ENCODE peak calls at places on chromosome 21, in seven cellular contexts. One of them, this sample, is unnamed.

GRCh38 chr21:37045139-37045538 is 27.7 kb downstream of the PIGP start:
- DNase-seq in HT1080: no peak
- DNase-seq in uterus: no peak
- DNase-seq in activated CD4-positive, alpha-beta T cell treated with anti-CD3 and anti-CD28 coated beads, Interleukin-2, amount 10 ng/mL, durations not matched to agents 7 days and 5 days: peak; percentile 54
- DNase-seq in NCI-H345: no peak
- DNase-seq in stimulated activated CD4-positive, alpha-beta T cell treated with anti-CD3 and anti-CD28 coated beads, TNF-alpha, amount 100 ng/mL, for 24 hours: no peak
- DNase-seq in COR-L47: no peak
- DNase-seq in this sample: no peak

GRCh38 chr21:14815001-14815400 is 249.8 kb downstream of the NRIP1 start:
- DNase-seq in COR-L47: no peak
- DNase-seq in HT1080: no peak
- DNase-seq in activated CD4-positive, alpha-beta T cell treated with anti-CD3 and anti-CD28 coated beads, Interleukin-2, amount 10 ng/mL, durations not matched to agents 7 days and 5 days: no peak
- DNase-seq in NCI-H345: no peak
- DNase-seq in stimulated activated CD4-positive, alpha-beta T cell treated with anti-CD3 and anti-CD28 coated beads, TNF-alpha, amount 100 ng/mL, for 24 hours: no peak
- DNase-seq in uterus: no peak
- DNase-seq in this sample: no peak

GRCh38 chr21:45297329-45297728 is 9.6 kb upstream of the POFUT2 start:
- DNase-seq in stimulated activated CD4-positive, alpha-beta T cell treated with anti-CD3 and anti-CD28 coated beads, TNF-alpha, amount 100 ng/mL, for 24 hours: no peak
- DNase-seq in HT1080: no peak
- DNase-seq in uterus: no peak
- DNase-seq in activated CD4-positive, alpha-beta T cell treated with anti-CD3 and anti-CD28 coated beads, Interleukin-2, amount 10 ng/mL, durations not matched to agents 7 days and 5 days: no peak
- DNase-seq in COR-L47: no peak
- DNase-seq in NCI-H345: no peak
- DNase-seq in this sample: no peak

GRCh38 chr21:38773108-38774061 is 32.3 kb upstream of the ETS2 start:
- DNase-seq in stimulated activated CD4-positive, alpha-beta T cell treated with anti-CD3 and anti-CD28 coated beads, TNF-alpha, amount 100 ng/mL, for 24 hours: no peak
- DNase-seq in uterus: no peak
- DNase-seq in activated CD4-positive, alpha-beta T cell treated with anti-CD3 and anti-CD28 coated beads, Interleukin-2, amount 10 ng/mL, durations not matched to agents 7 days and 5 days: no peak
- DNase-seq in COR-L47: no peak
- DNase-seq in HT1080: peak; percentile 93
- DNase-seq in NCI-H345: no peak
- DNase-seq in this sample: no peak

GRCh38 chr21:34593954-34594531 is 20.9 kb downstream of the RCAN1 start:
- DNase-seq in uterus: no peak
- DNase-seq in NCI-H345: peak; percentile 57
- DNase-seq in HT1080: no peak
- DNase-seq in COR-L47: no peak
- DNase-seq in stimulated activated CD4-positive, alpha-beta T cell treated with anti-CD3 and anti-CD28 coated beads, TNF-alpha, amount 100 ng/mL, for 24 hours: no peak
- DNase-seq in activated CD4-positive, alpha-beta T cell treated with anti-CD3 and anti-CD28 coated beads, Interleukin-2, amount 10 ng/mL, durations not matched to agents 7 days and 5 days: no peak
- DNase-seq in this sample: no peak

GRCh38 chr21:33443174-33443573 is 36.6 kb downstream of the TMEM50B start:
- DNase-seq in COR-L47: no peak
- DNase-seq in uterus: no peak
- DNase-seq in stimulated activated CD4-positive, alpha-beta T cell treated with anti-CD3 and anti-CD28 coated beads, TNF-alpha, amount 100 ng/mL, for 24 hours: no peak
- DNase-seq in HT1080: no peak
- DNase-seq in NCI-H345: peak; percentile 29
- DNase-seq in activated CD4-positive, alpha-beta T cell treated with anti-CD3 and anti-CD28 coated beads, Interleukin-2, amount 10 ng/mL, durations not matched to agents 7 days and 5 days: no peak
- DNase-seq in this sample: peak; percentile 87

GRCh38 chr21:15967661-15968060 is 237.9 kb downstream of the USP25 start:
- DNase-seq in NCI-H345: no peak
- DNase-seq in stimulated activated CD4-positive, alpha-beta T cell treated with anti-CD3 and anti-CD28 coated beads, TNF-alpha, amount 100 ng/mL, for 24 hours: no peak
- DNase-seq in HT1080: peak; percentile 78
- DNase-seq in activated CD4-positive, alpha-beta T cell treated with anti-CD3 and anti-CD28 coated beads, Interleukin-2, amount 10 ng/mL, durations not matched to agents 7 days and 5 days: no peak
- DNase-seq in uterus: no peak
- DNase-seq in COR-L47: no peak
- DNase-seq in this sample: no peak

GRCh38 chr21:37195078-37195477 is 72.1 kb downstream of the VPS26C start:
- DNase-seq in stimulated activated CD4-positive, alpha-beta T cell treated with anti-CD3 and anti-CD28 coated beads, TNF-alpha, amount 100 ng/mL, for 24 hours: no peak
- DNase-seq in HT1080: no peak
- DNase-seq in uterus: no peak
- DNase-seq in activated CD4-positive, alpha-beta T cell treated with anti-CD3 and anti-CD28 coated beads, Interleukin-2, amount 10 ng/mL, durations not matched to agents 7 days and 5 days: no peak
- DNase-seq in NCI-H345: no peak
- DNase-seq in COR-L47: no peak
- DNase-seq in this sample: no peak

GRCh38 chr21:26154776-26155175 is 15.8 kb downstream of the APP start:
- DNase-seq in uterus: no peak
- DNase-seq in stimulated activated CD4-positive, alpha-beta T cell treated with anti-CD3 and anti-CD28 coated beads, TNF-alpha, amount 100 ng/mL, for 24 hours: no peak
- DNase-seq in COR-L47: no peak
- DNase-seq in activated CD4-positive, alpha-beta T cell treated with anti-CD3 and anti-CD28 coated beads, Interleukin-2, amount 10 ng/mL, durations not matched to agents 7 days and 5 days: no peak
- DNase-seq in HT1080: no peak
- DNase-seq in NCI-H345: no peak
- DNase-seq in this sample: no peak

GRCh38 chr21:15978158-15978805 is 248.5 kb downstream of the USP25 start:
- DNase-seq in uterus: no peak
- DNase-seq in activated CD4-positive, alpha-beta T cell treated with anti-CD3 and anti-CD28 coated beads, Interleukin-2, amount 10 ng/mL, durations not matched to agents 7 days and 5 days: no peak
- DNase-seq in COR-L47: no peak
- DNase-seq in NCI-H345: no peak
- DNase-seq in HT1080: no peak
- DNase-seq in stimulated activated CD4-positive, alpha-beta T cell treated with anti-CD3 and anti-CD28 coated beads, TNF-alpha, amount 100 ng/mL, for 24 hours: no peak
- DNase-seq in this sample: no peak

GRCh38 chr21:46006547-46007497 is 25.3 kb downstream of the COL6A1 start:
- DNase-seq in NCI-H345: no peak
- DNase-seq in HT1080: no peak
- DNase-seq in uterus: peak; percentile 20
- DNase-seq in activated CD4-positive, alpha-beta T cell treated with anti-CD3 and anti-CD28 coated beads, Interleukin-2, amount 10 ng/mL, durations not matched to agents 7 days and 5 days: no peak
- DNase-seq in stimulated activated CD4-positive, alpha-beta T cell treated with anti-CD3 and anti-CD28 coated beads, TNF-alpha, amount 100 ng/mL, for 24 hours: no peak
- DNase-seq in COR-L47: no peak
- DNase-seq in this sample: no peak

GRCh38 chr21:15852146-15852545 is 122.4 kb downstream of the USP25 start:
- DNase-seq in COR-L47: no peak
- DNase-seq in stimulated activated CD4-positive, alpha-beta T cell treated with anti-CD3 and anti-CD28 coated beads, TNF-alpha, amount 100 ng/mL, for 24 hours: no peak
- DNase-seq in uterus: no peak
- DNase-seq in HT1080: no peak
- DNase-seq in NCI-H345: no peak
- DNase-seq in activated CD4-positive, alpha-beta T cell treated with anti-CD3 and anti-CD28 coated beads, Interleukin-2, amount 10 ng/mL, durations not matched to agents 7 days and 5 days: no peak
- DNase-seq in this sample: no peak

GRCh38 chr21:39345440-39345839 is 3.4 kb downstream of the HMGN1 start:
- DNase-seq in NCI-H345: no peak
- DNase-seq in COR-L47: no peak
- DNase-seq in activated CD4-positive, alpha-beta T cell treated with anti-CD3 and anti-CD28 coated beads, Interleukin-2, amount 10 ng/mL, durations not matched to agents 7 days and 5 days: no peak
- DNase-seq in stimulated activated CD4-positive, alpha-beta T cell treated with anti-CD3 and anti-CD28 coated beads, TNF-alpha, amount 100 ng/mL, for 24 hours: no peak
- DNase-seq in uterus: no peak
- DNase-seq in HT1080: no peak
- DNase-seq in this sample: no peak

GRCh38 chr21:31682625-31683024 is 23.1 kb downstream of the SOD1 start:
- DNase-seq in stimulated activated CD4-positive, alpha-beta T cell treated with anti-CD3 and anti-CD28 coated beads, TNF-alpha, amount 100 ng/mL, for 24 hours: no peak
- DNase-seq in NCI-H345: no peak
- DNase-seq in COR-L47: no peak
- DNase-seq in activated CD4-positive, alpha-beta T cell treated with anti-CD3 and anti-CD28 coated beads, Interleukin-2, amount 10 ng/mL, durations not matched to agents 7 days and 5 days: no peak
- DNase-seq in HT1080: no peak
- DNase-seq in uterus: no peak
- DNase-seq in this sample: no peak

GRCh38 chr21:37207441-37208009 is 59.6 kb downstream of the VPS26C start:
- DNase-seq in HT1080: peak; percentile 21
- DNase-seq in stimulated activated CD4-positive, alpha-beta T cell treated with anti-CD3 and anti-CD28 coated beads, TNF-alpha, amount 100 ng/mL, for 24 hours: no peak
- DNase-seq in uterus: no peak
- DNase-seq in activated CD4-positive, alpha-beta T cell treated with anti-CD3 and anti-CD28 coated beads, Interleukin-2, amount 10 ng/mL, durations not matched to agents 7 days and 5 days: peak; percentile 17
- DNase-seq in COR-L47: no peak
- DNase-seq in NCI-H345: peak; percentile 43
- DNase-seq in this sample: no peak

GRCh38 chr21:41121785-41122415 is 46.1 kb upstream of the BACE2 start:
- DNase-seq in uterus: peak; percentile 77
- DNase-seq in stimulated activated CD4-positive, alpha-beta T cell treated with anti-CD3 and anti-CD28 coated beads, TNF-alpha, amount 100 ng/mL, for 24 hours: peak; percentile 11
- DNase-seq in NCI-H345: peak; percentile 89
- DNase-seq in HT1080: peak; percentile 80
- DNase-seq in COR-L47: peak; percentile 71
- DNase-seq in activated CD4-positive, alpha-beta T cell treated with anti-CD3 and anti-CD28 coated beads, Interleukin-2, amount 10 ng/mL, durations not matched to agents 7 days and 5 days: peak; percentile 67
- DNase-seq in this sample: peak; percentile 74

GRCh38 chr21:35509004-35509704 is 460.1 kb upstream of the RUNX1 start:
- DNase-seq in HT1080: no peak
- DNase-seq in NCI-H345: no peak
- DNase-seq in COR-L47: no peak
- DNase-seq in stimulated activated CD4-positive, alpha-beta T cell treated with anti-CD3 and anti-CD28 coated beads, TNF-alpha, amount 100 ng/mL, for 24 hours: no peak
- DNase-seq in uterus: no peak
- DNase-seq in activated CD4-positive, alpha-beta T cell treated with anti-CD3 and anti-CD28 coated beads, Interleukin-2, amount 10 ng/mL, durations not matched to agents 7 days and 5 days: no peak
- DNase-seq in this sample: no peak

GRCh38 chr21:26385721-26386120 is 187.4 kb downstream of the CYYR1 start:
- DNase-seq in COR-L47: no peak
- DNase-seq in uterus: no peak
- DNase-seq in NCI-H345: no peak
- DNase-seq in stimulated activated CD4-positive, alpha-beta T cell treated with anti-CD3 and anti-CD28 coated beads, TNF-alpha, amount 100 ng/mL, for 24 hours: no peak
- DNase-seq in activated CD4-positive, alpha-beta T cell treated with anti-CD3 and anti-CD28 coated beads, Interleukin-2, amount 10 ng/mL, durations not matched to agents 7 days and 5 days: no peak
- DNase-seq in HT1080: peak; percentile 70
- DNase-seq in this sample: no peak

GRCh38 chr21:16079830-16080229 is 350.0 kb downstream of the USP25 start:
- DNase-seq in NCI-H345: no peak
- DNase-seq in uterus: no peak
- DNase-seq in activated CD4-positive, alpha-beta T cell treated with anti-CD3 and anti-CD28 coated beads, Interleukin-2, amount 10 ng/mL, durations not matched to agents 7 days and 5 days: no peak
- DNase-seq in HT1080: no peak
- DNase-seq in stimulated activated CD4-positive, alpha-beta T cell treated with anti-CD3 and anti-CD28 coated beads, TNF-alpha, amount 100 ng/mL, for 24 hours: no peak
- DNase-seq in COR-L47: no peak
- DNase-seq in this sample: peak; percentile 41

GRCh38 chr21:35895598-35895997 is 164.7 kb downstream of the SETD4 start:
- DNase-seq in stimulated activated CD4-positive, alpha-beta T cell treated with anti-CD3 and anti-CD28 coated beads, TNF-alpha, amount 100 ng/mL, for 24 hours: no peak
- DNase-seq in uterus: no peak
- DNase-seq in HT1080: no peak
- DNase-seq in NCI-H345: no peak
- DNase-seq in activated CD4-positive, alpha-beta T cell treated with anti-CD3 and anti-CD28 coated beads, Interleukin-2, amount 10 ng/mL, durations not matched to agents 7 days and 5 days: no peak
- DNase-seq in COR-L47: no peak
- DNase-seq in this sample: no peak

GRCh38 chr21:45453308-45453950 is 48.5 kb downstream of the COL18A1 start:
- DNase-seq in COR-L47: no peak
- DNase-seq in HT1080: no peak
- DNase-seq in stimulated activated CD4-positive, alpha-beta T cell treated with anti-CD3 and anti-CD28 coated beads, TNF-alpha, amount 100 ng/mL, for 24 hours: no peak
- DNase-seq in uterus: no peak
- DNase-seq in NCI-H345: no peak
- DNase-seq in activated CD4-positive, alpha-beta T cell treated with anti-CD3 and anti-CD28 coated beads, Interleukin-2, amount 10 ng/mL, durations not matched to agents 7 days and 5 days: no peak
- DNase-seq in this sample: no peak

GRCh38 chr21:45405271-45405818 is 380 bp downstream of the COL18A1 start:
- DNase-seq in COR-L47: no peak
- DNase-seq in NCI-H345: no peak
- DNase-seq in stimulated activated CD4-positive, alpha-beta T cell treated with anti-CD3 and anti-CD28 coated beads, TNF-alpha, amount 100 ng/mL, for 24 hours: no peak
- DNase-seq in HT1080: no peak
- DNase-seq in uterus: peak; percentile 71
- DNase-seq in activated CD4-positive, alpha-beta T cell treated with anti-CD3 and anti-CD28 coated beads, Interleukin-2, amount 10 ng/mL, durations not matched to agents 7 days and 5 days: no peak
- DNase-seq in this sample: no peak

GRCh38 chr21:42135386-42136040 is 64.4 kb downstream of the UMODL1 start:
- DNase-seq in stimulated activated CD4-positive, alpha-beta T cell treated with anti-CD3 and anti-CD28 coated beads, TNF-alpha, amount 100 ng/mL, for 24 hours: no peak
- DNase-seq in uterus: no peak
- DNase-seq in COR-L47: peak; percentile 67
- DNase-seq in activated CD4-positive, alpha-beta T cell treated with anti-CD3 and anti-CD28 coated beads, Interleukin-2, amount 10 ng/mL, durations not matched to agents 7 days and 5 days: no peak
- DNase-seq in HT1080: no peak
- DNase-seq in NCI-H345: peak; percentile 84
- DNase-seq in this sample: peak; percentile 13

GRCh38 chr21:42913461-42913860 is 12.0 kb downstream of the ERVH48-1 start:
- DNase-seq in NCI-H345: no peak
- DNase-seq in HT1080: no peak
- DNase-seq in activated CD4-positive, alpha-beta T cell treated with anti-CD3 and anti-CD28 coated beads, Interleukin-2, amount 10 ng/mL, durations not matched to agents 7 days and 5 days: no peak
- DNase-seq in COR-L47: no peak
- DNase-seq in stimulated activated CD4-positive, alpha-beta T cell treated with anti-CD3 and anti-CD28 coated beads, TNF-alpha, amount 100 ng/mL, for 24 hours: no peak
- DNase-seq in uterus: no peak
- DNase-seq in this sample: no peak

GRCh38 chr21:32520885-32521735 is 64.2 kb downstream of the TCP10L start:
- DNase-seq in NCI-H345: peak; percentile 33
- DNase-seq in COR-L47: peak; percentile 63
- DNase-seq in HT1080: peak; percentile 86
- DNase-seq in activated CD4-positive, alpha-beta T cell treated with anti-CD3 and anti-CD28 coated beads, Interleukin-2, amount 10 ng/mL, durations not matched to agents 7 days and 5 days: no peak
- DNase-seq in stimulated activated CD4-positive, alpha-beta T cell treated with anti-CD3 and anti-CD28 coated beads, TNF-alpha, amount 100 ng/mL, for 24 hours: no peak
- DNase-seq in uterus: peak; percentile 91
- DNase-seq in this sample: peak; percentile 43

GRCh38 chr21:42558846-42559245 is 45.2 kb downstream of the SLC37A1 start:
- DNase-seq in uterus: peak; percentile 4
- DNase-seq in activated CD4-positive, alpha-beta T cell treated with anti-CD3 and anti-CD28 coated beads, Interleukin-2, amount 10 ng/mL, durations not matched to agents 7 days and 5 days: no peak
- DNase-seq in COR-L47: no peak
- DNase-seq in stimulated activated CD4-positive, alpha-beta T cell treated with anti-CD3 and anti-CD28 coated beads, TNF-alpha, amount 100 ng/mL, for 24 hours: no peak
- DNase-seq in NCI-H345: no peak
- DNase-seq in HT1080: no peak
- DNase-seq in this sample: peak; percentile 41

GRCh38 chr21:45294509-45295291 is 7.0 kb upstream of the POFUT2 start:
- DNase-seq in stimulated activated CD4-positive, alpha-beta T cell treated with anti-CD3 and anti-CD28 coated beads, TNF-alpha, amount 100 ng/mL, for 24 hours: no peak
- DNase-seq in NCI-H345: no peak
- DNase-seq in HT1080: peak; percentile 93
- DNase-seq in activated CD4-positive, alpha-beta T cell treated with anti-CD3 and anti-CD28 coated beads, Interleukin-2, amount 10 ng/mL, durations not matched to agents 7 days and 5 days: no peak
- DNase-seq in uterus: peak; percentile 92
- DNase-seq in COR-L47: no peak
- DNase-seq in this sample: peak; percentile 15

GRCh38 chr21:22409571-22409970 is 1411.4 kb downstream of the NCAM2 start:
- DNase-seq in stimulated activated CD4-positive, alpha-beta T cell treated with anti-CD3 and anti-CD28 coated beads, TNF-alpha, amount 100 ng/mL, for 24 hours: no peak
- DNase-seq in COR-L47: no peak
- DNase-seq in HT1080: no peak
- DNase-seq in uterus: no peak
- DNase-seq in activated CD4-positive, alpha-beta T cell treated with anti-CD3 and anti-CD28 coated beads, Interleukin-2, amount 10 ng/mL, durations not matched to agents 7 days and 5 days: no peak
- DNase-seq in NCI-H345: no peak
- DNase-seq in this sample: no peak

GRCh38 chr21:24076179-24076578 is 1531.1 kb downstream of the MRPL39 start:
- DNase-seq in activated CD4-positive, alpha-beta T cell treated with anti-CD3 and anti-CD28 coated beads, Interleukin-2, amount 10 ng/mL, durations not matched to agents 7 days and 5 days: no peak
- DNase-seq in stimulated activated CD4-positive, alpha-beta T cell treated with anti-CD3 and anti-CD28 coated beads, TNF-alpha, amount 100 ng/mL, for 24 hours: no peak
- DNase-seq in NCI-H345: no peak
- DNase-seq in HT1080: no peak
- DNase-seq in COR-L47: no peak
- DNase-seq in uterus: no peak
- DNase-seq in this sample: no peak

GRCh38 chr21:35976481-35976880 is 83.8 kb downstream of the SETD4 start:
- DNase-seq in stimulated activated CD4-positive, alpha-beta T cell treated with anti-CD3 and anti-CD28 coated beads, TNF-alpha, amount 100 ng/mL, for 24 hours: no peak
- DNase-seq in COR-L47: no peak
- DNase-seq in activated CD4-positive, alpha-beta T cell treated with anti-CD3 and anti-CD28 coated beads, Interleukin-2, amount 10 ng/mL, durations not matched to agents 7 days and 5 days: no peak
- DNase-seq in NCI-H345: no peak
- DNase-seq in HT1080: no peak
- DNase-seq in uterus: no peak
- DNase-seq in this sample: no peak

GRCh38 chr21:37607081-37607480 is 240.5 kb downstream of the DYRK1A start:
- DNase-seq in uterus: no peak
- DNase-seq in COR-L47: no peak
- DNase-seq in stimulated activated CD4-positive, alpha-beta T cell treated with anti-CD3 and anti-CD28 coated beads, TNF-alpha, amount 100 ng/mL, for 24 hours: no peak
- DNase-seq in HT1080: no peak
- DNase-seq in activated CD4-positive, alpha-beta T cell treated with anti-CD3 and anti-CD28 coated beads, Interleukin-2, amount 10 ng/mL, durations not matched to agents 7 days and 5 days: no peak
- DNase-seq in NCI-H345: no peak
- DNase-seq in this sample: no peak

GRCh38 chr21:21029159-21029558 is 30.9 kb downstream of the NCAM2 start:
- DNase-seq in HT1080: peak; percentile 12
- DNase-seq in activated CD4-positive, alpha-beta T cell treated with anti-CD3 and anti-CD28 coated beads, Interleukin-2, amount 10 ng/mL, durations not matched to agents 7 days and 5 days: no peak
- DNase-seq in uterus: no peak
- DNase-seq in stimulated activated CD4-positive, alpha-beta T cell treated with anti-CD3 and anti-CD28 coated beads, TNF-alpha, amount 100 ng/mL, for 24 hours: no peak
- DNase-seq in COR-L47: peak; percentile 48
- DNase-seq in NCI-H345: no peak
- DNase-seq in this sample: no peak

GRCh38 chr21:36684957-36685714 is 13.8 kb upstream of the SIM2 start:
- DNase-seq in stimulated activated CD4-positive, alpha-beta T cell treated with anti-CD3 and anti-CD28 coated beads, TNF-alpha, amount 100 ng/mL, for 24 hours: no peak
- DNase-seq in COR-L47: no peak
- DNase-seq in activated CD4-positive, alpha-beta T cell treated with anti-CD3 and anti-CD28 coated beads, Interleukin-2, amount 10 ng/mL, durations not matched to agents 7 days and 5 days: no peak
- DNase-seq in NCI-H345: no peak
- DNase-seq in uterus: no peak
- DNase-seq in HT1080: no peak
- DNase-seq in this sample: no peak

GRCh38 chr21:38181101-38181500 is 75.7 kb upstream of the KCNJ15 start:
- DNase-seq in uterus: no peak
- DNase-seq in stimulated activated CD4-positive, alpha-beta T cell treated with anti-CD3 and anti-CD28 coated beads, TNF-alpha, amount 100 ng/mL, for 24 hours: no peak
- DNase-seq in COR-L47: no peak
- DNase-seq in activated CD4-positive, alpha-beta T cell treated with anti-CD3 and anti-CD28 coated beads, Interleukin-2, amount 10 ng/mL, durations not matched to agents 7 days and 5 days: no peak
- DNase-seq in NCI-H345: no peak
- DNase-seq in HT1080: no peak
- DNase-seq in this sample: no peak

GRCh38 chr21:34818663-34819158 is 149.9 kb downstream of the CLIC6 start:
- DNase-seq in stimulated activated CD4-positive, alpha-beta T cell treated with anti-CD3 and anti-CD28 coated beads, TNF-alpha, amount 100 ng/mL, for 24 hours: no peak
- DNase-seq in uterus: no peak
- DNase-seq in COR-L47: no peak
- DNase-seq in activated CD4-positive, alpha-beta T cell treated with anti-CD3 and anti-CD28 coated beads, Interleukin-2, amount 10 ng/mL, durations not matched to agents 7 days and 5 days: no peak
- DNase-seq in NCI-H345: no peak
- DNase-seq in HT1080: no peak
- DNase-seq in this sample: no peak

GRCh38 chr21:38721983-38722382 is 83.7 kb upstream of the ETS2 start:
- DNase-seq in COR-L47: no peak
- DNase-seq in uterus: no peak
- DNase-seq in stimulated activated CD4-positive, alpha-beta T cell treated with anti-CD3 and anti-CD28 coated beads, TNF-alpha, amount 100 ng/mL, for 24 hours: no peak
- DNase-seq in NCI-H345: no peak
- DNase-seq in HT1080: peak; percentile 32
- DNase-seq in activated CD4-positive, alpha-beta T cell treated with anti-CD3 and anti-CD28 coated beads, Interleukin-2, amount 10 ng/mL, durations not matched to agents 7 days and 5 days: no peak
- DNase-seq in this sample: no peak

GRCh38 chr21:35051287-35051818 is 2.3 kb upstream of the RUNX1 start:
- DNase-seq in activated CD4-positive, alpha-beta T cell treated with anti-CD3 and anti-CD28 coated beads, Interleukin-2, amount 10 ng/mL, durations not matched to agents 7 days and 5 days: peak; percentile 86
- DNase-seq in HT1080: peak; percentile 94
- DNase-seq in NCI-H345: no peak
- DNase-seq in uterus: peak; percentile 32
- DNase-seq in COR-L47: no peak
- DNase-seq in stimulated activated CD4-positive, alpha-beta T cell treated with anti-CD3 and anti-CD28 coated beads, TNF-alpha, amount 100 ng/mL, for 24 hours: no peak
- DNase-seq in this sample: no peak

GRCh38 chr21:39313042-39313456 is 383 bp downstream of the BRWD1 start:
- DNase-seq in HT1080: no peak
- DNase-seq in uterus: peak; percentile 36
- DNase-seq in activated CD4-positive, alpha-beta T cell treated with anti-CD3 and anti-CD28 coated beads, Interleukin-2, amount 10 ng/mL, durations not matched to agents 7 days and 5 days: no peak
- DNase-seq in NCI-H345: peak; percentile 63
- DNase-seq in COR-L47: no peak
- DNase-seq in stimulated activated CD4-positive, alpha-beta T cell treated with anti-CD3 and anti-CD28 coated beads, TNF-alpha, amount 100 ng/mL, for 24 hours: peak; percentile 4
- DNase-seq in this sample: no peak